ENCODE peak calls at places on chromosome 3, in four cellular contexts. P is PC-3, Z is GM13977, G is coronary artery. R is an unnamed sample.

GRCh38 chr3:186583820-186584219 is 13.3 kb downstream of the DNAJB11 start:
- DNase-seq in P (peak; percentile 87), G (no peak), Z (no peak), R (no peak)

GRCh38 chr3:113912551-113913246 is 35.1 kb upstream of the ZDHHC23 start:
- DNase-seq in P (peak; percentile 90), G (no peak), Z (peak; percentile 58), R (no peak)

GRCh38 chr3:47909607-47910006 is 106.6 kb downstream of the MAP4 start:
- DNase-seq in P (no peak), G (no peak), Z (no peak), R (no peak)

GRCh38 chr3:164620956-164621355 is 457.3 kb downstream of the SI start:
- DNase-seq in G (no peak), P (no peak), Z (no peak), R (no peak)

GRCh38 chr3:182738583-182739514 is 54.5 kb upstream of the ATP11B start:
- DNase-seq in Z (no peak), G (no peak), P (peak; percentile 96), R (no peak)

GRCh38 chr3:66816110-66816761 is 181.9 kb upstream of the KBTBD8 start:
- DNase-seq in P (peak; percentile 58), G (no peak), Z (peak; percentile 36), R (no peak)

GRCh38 chr3:22399566-22399965 is 648.6 kb upstream of the ZNF385D start:
- DNase-seq in P (no peak), G (no peak), Z (no peak), R (no peak)

GRCh38 chr3:60870396-60870795 is 380.9 kb downstream of the FHIT start:
- DNase-seq in Z (no peak), P (no peak), G (no peak), R (no peak)

GRCh38 chr3:22937536-22937935 is 265.6 kb upstream of the UBE2E2 start:
- DNase-seq in G (no peak), P (no peak), Z (no peak), R (no peak)

GRCh38 chr3:42228796-42229195 is 37.2 kb downstream of the CCK start:
- DNase-seq in G (no peak), Z (peak; percentile 62), P (peak; percentile 74), R (no peak)

GRCh38 chr3:161854232-161854771 is 357.7 kb downstream of the OTOL1 start:
- DNase-seq in Z (peak; percentile 6), G (no peak), P (peak; percentile 99), R (no peak)

GRCh38 chr3:195012571-195012970 is 258.4 kb downstream of the XXYLT1 start:
- DNase-seq in P (no peak), G (no peak), Z (no peak), R (no peak)

DNA sequence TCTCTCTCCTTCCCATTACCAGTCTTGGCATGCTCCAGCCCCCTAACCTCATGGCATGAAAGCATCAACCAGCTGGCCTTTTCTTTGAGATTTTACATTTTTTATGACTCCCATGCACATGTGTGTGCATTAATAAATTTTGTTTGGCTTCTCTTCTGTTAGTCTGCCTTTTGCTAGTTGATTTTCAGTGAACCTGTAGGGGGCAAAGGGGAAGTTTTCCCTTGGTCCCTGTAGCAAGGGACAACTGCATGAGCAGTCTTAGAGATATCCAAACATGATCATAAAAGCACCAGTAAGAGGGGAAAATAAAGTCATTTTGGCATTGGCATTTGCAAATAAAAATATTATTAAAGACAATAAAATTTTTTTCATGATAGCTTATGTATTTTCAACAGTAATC is 73.7 kb downstream of the OXSM start:
- DNase-seq in Z (no peak), G (no peak), P (peak; percentile 21), R (no peak)
- TF ChIP-seq CTCF in Z (no peak), G (no peak), P (peak; percentile 45), R (no peak)

GRCh38 chr3:125202197-125202596 is 10.4 kb downstream of the SLC12A8 start:
- DNase-seq in G (no peak), P (peak; percentile 47), Z (peak; percentile 57), R (no peak)
- TF ChIP-seq CTCF in G (no peak), P (peak; percentile 58), Z (peak; percentile 52), R (no peak)

GRCh38 chr3:8994226-8994625 is 31.0 kb upstream of the RAD18 start:
- DNase-seq in Z (no peak), G (peak; percentile 52), P (no peak), R (no peak)

GRCh38 chr3:9000041-9000440 is 36.8 kb upstream of the RAD18 start:
- DNase-seq in G (no peak), P (no peak), Z (no peak), R (no peak)

GRCh38 chr3:8997151-8997550 is 33.9 kb upstream of the RAD18 start:
- DNase-seq in G (peak; percentile 47), Z (no peak), P (no peak), R (no peak)

GRCh38 chr3:8996216-8996615 is 32.9 kb upstream of the RAD18 start:
- DNase-seq in G (peak; percentile 35), P (no peak), Z (no peak), R (no peak)

DNA sequence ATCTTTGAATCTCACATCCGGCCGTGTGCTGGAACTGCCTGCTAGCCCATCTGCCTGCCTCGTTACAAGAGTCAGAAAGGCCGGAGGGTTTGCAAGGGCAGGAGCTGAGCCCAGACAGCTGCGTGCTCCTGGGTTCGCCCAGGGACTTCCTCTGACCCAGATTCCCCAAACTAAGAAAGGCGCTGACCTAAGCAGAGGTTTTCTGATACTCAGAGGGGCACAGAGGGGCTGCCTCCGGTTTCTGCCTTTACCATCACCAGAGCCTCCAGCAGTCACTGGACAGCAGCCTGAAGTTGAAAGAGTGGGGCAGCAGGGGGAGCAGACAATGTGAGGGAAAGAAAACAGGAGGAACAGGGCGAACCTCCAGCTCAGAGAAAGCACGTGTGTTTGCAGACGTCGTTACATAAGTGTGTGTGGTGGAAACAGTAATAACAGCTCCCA is 33.4 kb upstream of the RAD18 start:
- DNase-seq in G (peak; percentile 67), Z (no peak), P (no peak), R (no peak)
- TF ChIP-seq CTCF in G (no peak), Z (no peak), P (no peak), R (no peak)

GRCh38 chr3:81760924-81761903 is at the start of gene GBE1:
- DNase-seq in G (peak; percentile 98), P (peak; percentile 96), Z (peak; percentile 91), R (peak; percentile 90)
- TF ChIP-seq CTCF in G (no peak), P (peak; percentile 59), Z (peak; percentile 34), R (no peak)

DNA sequence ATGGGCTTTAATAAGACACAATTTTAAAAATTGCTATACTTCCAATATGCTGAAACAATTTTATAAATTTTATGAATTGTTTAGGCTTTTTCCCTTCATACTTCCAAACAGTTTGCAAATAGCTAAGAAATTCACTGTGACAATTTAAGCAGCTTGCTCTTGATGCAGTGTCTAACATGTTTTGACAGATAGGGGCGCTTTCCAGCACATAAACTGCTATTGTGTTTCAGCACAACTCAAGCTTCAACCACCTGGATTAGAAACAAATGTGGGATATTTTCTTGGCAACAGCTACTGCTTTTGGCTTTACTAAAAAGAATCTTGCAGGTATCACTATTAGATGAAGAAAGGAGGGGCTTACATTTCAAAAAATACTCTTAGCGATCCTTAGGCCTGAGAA is 565.8 kb upstream of the DPPA4 start:
- DNase-seq in P (peak; percentile 24), G (no peak), Z (no peak), R (no peak)
- TF ChIP-seq CTCF in P (peak; percentile 48), G (no peak), Z (no peak), R (no peak)